ENCODE peak calls at places on chromosomes 11 and 22, in six cellular contexts. D, O, W, U, M and Y are unnamed samples.

GRCh38 chr22:20131593-20131855 is at the start of gene ZDHHC8:
- DNase-seq in D (peak), O (no peak), W (no peak), U (no peak), M (peak), Y (no peak)

GRCh38 chr11:65663634-65664200 is 1.0 kb upstream of the RELA start:
- DNase-seq in D (no peak), O (peak), W (no peak), U (peak), M (no peak), Y (no peak)

GRCh38 chr22:21028277-21029251 is 3.8 kb downstream of the SLC7A4 start:
- DNase-seq in D (no peak), O (no peak), W (no peak), U (no peak), M (no peak), Y (no peak)

GRCh38 chr22:50001388-50002231 is 11.0 kb downstream of the IL17REL start:
- DNase-seq in D (no peak), O (no peak), W (no peak), U (no peak), M (no peak), Y (peak)

GRCh38 chr11:206002-206384 is 1.2 kb downstream of the BET1L start:
- DNase-seq in D (no peak), O (peak), W (no peak), U (peak), M (no peak), Y (no peak)

GRCh38 chr11:128533473-128533872 is 53.9 kb downstream of the ETS1 start:
- DNase-seq in D (no peak), O (no peak), W (no peak), U (no peak), M (no peak), Y (no peak)

GRCh38 chr11:88632163-88632562 is 294.6 kb upstream of the CTSC start:
- DNase-seq in D (no peak), O (no peak), W (no peak), U (no peak), M (no peak), Y (no peak)

GRCh38 chr11:93905384-93905783 is 55.0 kb upstream of the VSTM5 start:
- DNase-seq in D (no peak), O (no peak), W (no peak), U (peak), M (no peak), Y (no peak)

GRCh38 chr22:48227341-48228018 is 1465.0 kb downstream of the TBC1D22A start:
- DNase-seq in D (no peak), O (no peak), W (no peak), U (no peak), M (no peak), Y (peak)

GRCh38 chr22:49404576-49405199 is 423.0 kb downstream of the BRD1 start:
- DNase-seq in D (no peak), O (no peak), W (no peak), U (peak), M (no peak), Y (no peak)

GRCh38 chr22:49749885-49750510 is 77.7 kb downstream of the BRD1 start:
- DNase-seq in D (no peak), O (peak), W (no peak), U (no peak), M (no peak), Y (peak)

GRCh38 chr22:24578355-24579241 is 14.3 kb downstream of the LRRC75B start:
- DNase-seq in D (no peak), O (no peak), W (no peak), U (no peak), M (no peak), Y (no peak)

GRCh38 chr11:111975076-111975806 is 38.1 kb downstream of the DIXDC1 start:
- DNase-seq in D (no peak), O (no peak), W (no peak), U (no peak), M (no peak), Y (peak)

GRCh38 chr22:27768027-27768640 is 33.4 kb downstream of the MN1 start:
- DNase-seq in D (no peak), O (no peak), W (no peak), U (no peak), M (no peak), Y (no peak)

GRCh38 chr11:8765294-8765693 is 82.7 kb downstream of the RPL27A start:
- DNase-seq in D (no peak), O (no peak), W (no peak), U (peak), M (no peak), Y (no peak)

GRCh38 chr22:37229805-37230672 is 14.0 kb downstream of the RAC2 start:
- DNase-seq in D (peak), O (peak), W (peak), U (peak), M (peak), Y (no peak)

GRCh38 chr11:1194231-1194976 is 28.5 kb upstream of the MUC5B start:
- DNase-seq in D (no peak), O (peak), W (no peak), U (no peak), M (no peak), Y (no peak)

GRCh38 chr22:32852346-32853251 is 51.1 kb downstream of the TIMP3 start:
- DNase-seq in D (no peak), O (peak), W (no peak), U (no peak), M (no peak), Y (no peak)

GRCh38 chr22:46085831-46086576 is 64.3 kb upstream of the PPARA start:
- DNase-seq in D (no peak), O (peak), W (no peak), U (peak), M (no peak), Y (no peak)

GRCh38 chr11:116513894-116514293 is 258.9 kb downstream of the BUD13 start:
- DNase-seq in D (no peak), O (no peak), W (no peak), U (peak), M (no peak), Y (no peak)

GRCh38 chr22:41863472-41863871 is 30.6 kb downstream of the SREBF2 start:
- DNase-seq in D (no peak), O (no peak), W (no peak), U (no peak), M (no peak), Y (no peak)

GRCh38 chr22:29341056-29341848 is 25.8 kb upstream of the RASL10A start:
- DNase-seq in D (no peak), O (no peak), W (no peak), U (no peak), M (no peak), Y (no peak)

GRCh38 chr22:29217827-29218757 is 12.4 kb downstream of the EMID1 start:
- DNase-seq in D (no peak), O (peak), W (no peak), U (no peak), M (no peak), Y (no peak)

GRCh38 chr11:45371251-45371749 is 85.2 kb upstream of the SYT13 start:
- DNase-seq in D (peak), O (no peak), W (peak), U (peak), M (peak), Y (no peak)

GRCh38 chr11:17445240-17445795 is 31.3 kb downstream of the ABCC8 start:
- DNase-seq in D (no peak), O (no peak), W (no peak), U (no peak), M (no peak), Y (no peak)

GRCh38 chr11:45653277-45653676 is 12.1 kb downstream of the CHST1 start:
- DNase-seq in D (no peak), O (no peak), W (no peak), U (no peak), M (no peak), Y (no peak)

GRCh38 chr22:37241351-37242142 is 2.5 kb downstream of the RAC2 start:
- DNase-seq in D (no peak), O (peak), W (no peak), U (no peak), M (no peak), Y (no peak)

GRCh38 chr11:129694538-129694937 is 121.1 kb upstream of the TMEM45B start:
- DNase-seq in D (no peak), O (no peak), W (no peak), U (peak), M (no peak), Y (no peak)